ENCODE peak calls at places on chromosomes 12 and 14, in five cellular contexts. P is tibial artery, I is tibial nerve, X is HCT116, D is aorta. U is an unnamed sample. For H3K36me3, the result is how much of the 10 kb centered on the place peaks cover.

GRCh38 chr14:33218030-33218429 is 279.4 kb downstream of the NPAS3 start:
- DNase-seq in P (no peak), I (no peak), X (no peak), D (no peak), U (no peak)

GRCh38 chr14:95774265-95775160 is 60.6 kb upstream of the TCL1A start:
- DNase-seq in P (no peak), I (peak), X (peak), D (no peak), U (peak)

GRCh38 chr12:110247340-110248095 is 33.5 kb upstream of the ATP2A2 start:
- DNase-seq in P (peak), I (no peak), X (no peak), D (no peak), U (peak)

GRCh38 chr12:50057896-50058670 is 687 bp downstream of the ASIC1 start:
- DNase-seq in P (no peak), I (no peak), X (no peak), D (no peak), U (no peak)

GRCh38 chr12:67925551-67925950 is 63.7 kb upstream of the IFNG-AS1 start:
- DNase-seq in P (no peak), I (no peak), X (no peak), D (no peak), U (no peak)

GRCh38 chr12:108912361-108912760 is 32.5 kb downstream of the DAO start:
- DNase-seq in P (no peak), I (no peak), X (no peak), D (no peak), U (no peak)

GRCh38 chr12:6821674-6822433 is at the start of gene GPR162:
- DNase-seq in P (no peak), I (no peak), X (no peak), D (peak), U (no peak)

GRCh38 chr14:67698179-67698578 is 2.6 kb upstream of the RDH11 start:
- DNase-seq in P (no peak), I (no peak), X (no peak), D (no peak), U (no peak)

GRCh38 chr14:44981198-44981597 is 19.2 kb downstream of the TOGARAM1 start:
- DNase-seq in P (no peak), I (no peak), X (no peak), D (no peak), U (no peak)

GRCh38 chr12:7101694-7102131 is 7.3 kb downstream of the C1RL start:
- DNase-seq in P (peak), I (no peak), X (no peak), D (no peak), U (no peak)

GRCh38 chr14:37090026-37090425 is 82.4 kb downstream of the SLC25A21 start:
- DNase-seq in P (no peak), I (no peak), X (no peak), D (no peak), U (no peak)

GRCh38 chr14:74240794-74241610 is 1.8 kb downstream of the VSX2 start:
- DNase-seq in P (no peak), I (no peak), X (no peak), D (no peak), U (no peak)

GRCh38 chr14:59882957-59883356 is 12.4 kb upstream of the RTN1 start:
- DNase-seq in P (no peak), I (no peak), X (peak), D (no peak), U (no peak)

GRCh38 chr14:77000340-77001235 is 27.9 kb downstream of the IRF2BPL start:
- DNase-seq in P (peak), I (no peak), X (no peak), D (peak), U (no peak)

GRCh38 chr12:17992002-17992656 is 97.9 kb downstream of the RERGL start:
- DNase-seq in P (no peak), I (no peak), X (peak), D (no peak), U (peak)

GRCh38 chr14:51595831-51596472 is 55.8 kb upstream of the FRMD6 start:
- DNase-seq in P (no peak), I (no peak), X (no peak), D (no peak), U (no peak)

GRCh38 chr14:75879031-75879430 is 102.8 kb downstream of the TGFB3 start:
- DNase-seq in P (no peak), I (no peak), X (no peak), D (no peak), U (no peak)

GRCh38 chr12:57627504-57628279 is 5.3 kb downstream of the B4GALNT1 start:
- DNase-seq in P (peak), I (no peak), X (no peak), D (no peak), U (no peak)

GRCh38 chr14:65824978-65825299 is 412.4 kb downstream of the FUT8 start:
- DNase-seq in P (no peak), I (no peak), X (no peak), D (no peak), U (no peak)

GRCh38 chr14:61726772-61727658 is 31.7 kb downstream of the HIF1A start:
- DNase-seq in P (no peak), I (no peak), X (no peak), D (no peak), U (no peak)
- H3K36me3 ChIP-seq in P (half or more), I (under half), X (under half), D (under half), U (under half)

GRCh38 chr14:53054457-53054856 is 98.7 kb downstream of the DDHD1 start:
- DNase-seq in P (no peak), I (no peak), X (no peak), D (no peak), U (no peak)
- H3K27ac ChIP-seq in P (no peak), I (peak), X (no peak), D (no peak), U (no peak)

GRCh38 chr12:51062631-51063397 is 14.7 kb downstream of the LETMD1 start:
- DNase-seq in P (no peak), I (no peak), X (no peak), D (no peak), U (no peak)

GRCh38 chr12:51067229-51067628 is 16.2 kb downstream of the CSRNP2 start:
- DNase-seq in P (no peak), I (no peak), X (no peak), D (no peak), U (no peak)

GRCh38 chr12:51070004-51070403 is 13.4 kb downstream of the CSRNP2 start:
- DNase-seq in P (no peak), I (no peak), X (no peak), D (no peak), U (no peak)

GRCh38 chr12:51067771-51068170 is 15.6 kb downstream of the CSRNP2 start:
- DNase-seq in P (no peak), I (no peak), X (no peak), D (no peak), U (no peak)

GRCh38 chr12:51065530-51065929 is 17.4 kb downstream of the LETMD1 start:
- DNase-seq in P (no peak), I (no peak), X (no peak), D (no peak), U (peak)
- H3K36me3 ChIP-seq in P (half or more), I (under half), X (under half), D (under half), U (under half)

GRCh38 chr14:34732802-34733201 is 18.4 kb upstream of the CFL2 start:
- DNase-seq in P (no peak), I (no peak), X (no peak), D (no peak), U (no peak)
- H3K27ac ChIP-seq in P (no peak), I (no peak), X (peak), D (no peak), U (no peak)

GRCh38 chr14:72966038-72966437 is 39.8 kb downstream of the DCAF4 start:
- DNase-seq in P (no peak), I (no peak), X (no peak), D (no peak), U (no peak)

GRCh38 chr14:72970824-72971434 is 44.7 kb downstream of the DCAF4 start:
- DNase-seq in P (no peak), I (no peak), X (no peak), D (no peak), U (no peak)

GRCh38 chr14:72965249-72965648 is 39.0 kb downstream of the DCAF4 start:
- DNase-seq in P (no peak), I (no peak), X (no peak), D (no peak), U (no peak)

GRCh38 chr14:72974661-72975060 is 48.4 kb downstream of the DCAF4 start:
- DNase-seq in P (no peak), I (no peak), X (no peak), D (no peak), U (no peak)

GRCh38 chr14:72970058-72970630 is 43.9 kb downstream of the DCAF4 start:
- DNase-seq in P (no peak), I (no peak), X (no peak), D (no peak), U (no peak)
- H3K36me3 ChIP-seq in P (half or more), I (under half), X (under half), D (under half), U (under half)

DNA sequence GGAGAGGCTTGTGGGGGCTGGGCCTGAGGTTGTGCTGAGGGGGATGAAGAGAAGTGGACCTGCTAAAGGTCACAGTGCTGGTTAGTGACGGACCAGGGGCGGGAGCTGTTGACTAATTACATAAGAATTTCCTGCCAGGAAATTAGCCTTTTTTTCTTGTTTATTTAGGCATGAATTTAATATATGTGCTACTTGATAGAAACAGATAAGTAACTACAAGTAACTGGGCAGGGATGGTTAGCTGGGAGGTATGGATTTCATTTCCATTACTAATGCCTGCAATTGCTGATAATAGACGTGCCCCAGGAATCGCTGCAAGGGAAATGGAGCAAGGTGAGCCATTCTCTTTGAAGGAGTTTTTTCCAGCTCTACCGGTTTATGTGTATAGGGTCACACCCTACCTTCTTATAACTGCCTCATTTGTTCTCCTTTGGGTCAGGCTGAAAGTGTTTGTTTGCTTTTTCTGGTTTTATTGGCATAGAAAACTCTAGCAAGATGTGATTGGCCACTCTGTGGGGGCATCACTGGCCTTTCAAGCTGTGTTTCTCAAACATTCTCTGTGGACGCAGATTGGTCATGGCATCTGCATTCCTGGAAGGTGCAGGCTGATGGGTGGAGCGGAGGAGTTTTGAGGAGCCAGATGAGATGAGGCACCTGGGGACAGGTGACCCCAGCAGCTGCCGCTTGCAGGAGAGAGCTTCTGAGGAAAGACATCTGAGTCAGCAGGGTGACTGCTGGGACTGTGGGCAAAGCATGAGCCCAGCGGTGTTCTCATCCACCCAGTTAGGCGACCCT is 19.0 kb upstream of the GPRC5A start:
- DNase-seq in P (no peak), I (no peak), X (peak), D (no peak), U (peak)
- H3K27ac ChIP-seq in P (no peak), I (no peak), X (peak), D (no peak), U (peak)

DNA sequence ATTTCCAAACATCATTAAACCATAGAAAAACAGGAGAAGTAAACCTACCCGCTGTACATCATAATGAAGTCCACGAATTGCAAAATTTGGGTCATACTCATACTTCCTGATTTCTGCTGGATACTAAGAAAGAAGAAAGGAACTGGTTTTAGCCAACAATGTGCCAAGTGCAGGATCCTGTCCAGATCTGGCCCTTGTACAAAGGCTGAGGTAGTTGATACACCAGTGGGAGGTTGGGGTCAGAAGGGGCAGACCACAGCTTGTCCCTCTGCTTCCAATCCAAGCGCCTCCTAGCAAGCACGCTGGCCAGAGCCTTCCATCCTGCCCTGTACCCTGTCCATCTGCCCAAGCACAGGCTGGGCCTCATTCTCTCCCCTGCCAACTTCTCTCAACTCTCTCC is 34.2 kb downstream of the NT5DC3 start:
- DNase-seq in P (no peak), I (no peak), X (no peak), D (no peak), U (no peak)
- H3K36me3 ChIP-seq in P (under half), I (under half), X (under half), D (under half), U (under half)